ENCODE peak calls at places on chromosomes 13 and 19, in five cellular contexts. B is kidney tubule cell; K is stimulated activated CD4-positive, alpha-beta T cell treated with anti-CD3 and anti-CD28 coated beads, Interleukin-4, amount 100 ng/mL, for 48 hours; T is Daoy; J is HT-29. F is an unnamed sample.

GRCh38 chr13:67554296-67554695 is 324.2 kb upstream of the PCDH9 start:
- DNase-seq in B (no peak), K (no peak), T (no peak), J (no peak), F (no peak)

GRCh38 chr13:25945596-25945995 is 106.2 kb downstream of the SHISA2 start:
- DNase-seq in B (peak; percentile 19), K (no peak), T (peak; percentile 77), J (no peak), F (no peak)

GRCh38 chr19:12974301-12975220 is 5.2 kb downstream of the DAND5 start:
- DNase-seq in B (peak; percentile 53), K (no peak), T (no peak), J (no peak), F (no peak)

GRCh38 chr13:24076124-24076523 is 84.4 kb upstream of the SPATA13 start:
- DNase-seq in B (peak; percentile 74), K (no peak), T (no peak), J (peak; percentile 85), F (peak; percentile 90)

GRCh38 chr19:42048992-42049391 is 21.0 kb downstream of the GRIK5 start:
- DNase-seq in B (no peak), K (no peak), T (peak; percentile 62), J (peak; percentile 52), F (no peak)

GRCh38 chr13:39581177-39581576 is 21.8 kb downstream of the LHFPL6 start:
- DNase-seq in B (no peak), K (no peak), T (no peak), J (no peak), F (no peak)

GRCh38 chr13:44322928-44323327 is 50.7 kb upstream of the SERP2 start:
- DNase-seq in B (no peak), K (no peak), T (no peak), J (peak; percentile 67), F (no peak)

GRCh38 chr13:26964278-26965057 is 203.9 kb upstream of the GPR12 start:
- DNase-seq in B (peak; percentile 67), K (no peak), T (peak; percentile 79), J (peak; percentile 65), F (no peak)

GRCh38 chr19:16035601-16036297 is 40.5 kb upstream of the TPM4 start:
- DNase-seq in B (no peak), K (no peak), T (no peak), J (no peak), F (no peak)

GRCh38 chr19:2055871-2056809 is 5.1 kb upstream of the MKNK2 start:
- DNase-seq in B (peak; percentile 68), K (no peak), T (peak; percentile 79), J (peak; percentile 42), F (peak; percentile 56)

GRCh38 chr13:68099616-68100015 is 869.5 kb upstream of the PCDH9 start:
- DNase-seq in B (peak; percentile 73), K (no peak), T (no peak), J (no peak), F (peak; percentile 75)

GRCh38 chr13:36163809-36164308 is 32.7 kb upstream of the DCLK1 start:
- DNase-seq in B (peak; percentile 77), K (no peak), T (peak; percentile 93), J (peak; percentile 32), F (peak; percentile 89)

GRCh38 chr13:78816592-78816991 is 157.6 kb upstream of the OBI1 start:
- DNase-seq in B (no peak), K (no peak), T (no peak), J (no peak), F (no peak)

GRCh38 chr19:5697022-5697889 is 7.2 kb downstream of the RPL36 start:
- DNase-seq in B (no peak), K (no peak), T (peak; percentile 58), J (no peak), F (no peak)

GRCh38 chr19:49554701-49555181 is 25.6 kb downstream of the NOSIP start:
- DNase-seq in B (no peak), K (no peak), T (no peak), J (no peak), F (no peak)

GRCh38 chr13:39881887-39882286 is 226.4 kb downstream of the COG6 start:
- DNase-seq in B (no peak), K (no peak), T (no peak), J (no peak), F (no peak)

GRCh38 chr19:54203151-54203611 is 2.5 kb downstream of the RPS9 start:
- DNase-seq in B (peak; percentile 90), K (no peak), T (no peak), J (peak; percentile 52), F (peak; percentile 81)

F was measured in renal cortical epithelial cell.